ENCODE peak calls at places on chromosomes 6 and 20, in six cellular contexts. R, O, A, C, Q and D are unnamed samples.

GRCh38 chr20:10357061-10357708 is 76.8 kb downstream of the MKKS start:
- DNase-seq in R (no peak), O (no peak), A (no peak), C (no peak), Q (no peak), D (no peak)

GRCh38 chr6:42406296-42407280 is 45.1 kb downstream of the TRERF1 start:
- DNase-seq in R (peak; percentile 18), O (no peak), A (no peak), C (no peak), Q (no peak), D (no peak)

GRCh38 chr6:149138699-149139294 is 178.7 kb upstream of the TAB2 start:
- DNase-seq in R (no peak), O (no peak), A (no peak), C (no peak), Q (no peak), D (no peak)

GRCh38 chr20:32989507-32990283 is 14.5 kb downstream of the SUN5 start:
- DNase-seq in R (no peak), O (no peak), A (no peak), C (no peak), Q (no peak), D (no peak)

GRCh38 chr20:555933-556332 is 12.3 kb upstream of the CSNK2A1 start:
- DNase-seq in R (peak; percentile 9), O (no peak), A (no peak), C (no peak), Q (no peak), D (no peak)

GRCh38 chr6:3522561-3523287 is 65.9 kb upstream of the SLC22A23 start:
- DNase-seq in R (peak; percentile 91), O (no peak), A (no peak), C (no peak), Q (no peak), D (no peak)

GRCh38 chr6:141653590-141653989 is 479.1 kb upstream of the GJE1 start:
- DNase-seq in R (no peak), O (no peak), A (no peak), C (no peak), Q (no peak), D (no peak)

GRCh38 chr6:39330476-39330875 is 8.0 kb upstream of the KCNK16 start:
- DNase-seq in R (no peak), O (no peak), A (no peak), C (no peak), Q (no peak), D (no peak)

GRCh38 chr6:12075067-12075563 is 63.0 kb downstream of the HIVEP1 start:
- DNase-seq in R (no peak), O (no peak), A (no peak), C (no peak), Q (no peak), D (no peak)

GRCh38 chr6:23277521-23278227 is 708.3 kb downstream of the HDGFL1 start:
- DNase-seq in R (no peak), O (no peak), A (no peak), C (no peak), Q (no peak), D (no peak)

GRCh38 chr6:15691250-15691869 is 28.5 kb upstream of the DTNBP1 start:
- DNase-seq in R (peak; percentile 87), O (peak; percentile 72), A (peak; percentile 84), C (peak; percentile 63), Q (peak; percentile 53), D (peak; percentile 89)

GRCh38 chr6:20771427-20771826 is 237.2 kb downstream of the CDKAL1 start:
- DNase-seq in R (no peak), O (no peak), A (no peak), C (no peak), Q (no peak), D (peak; percentile 50)

GRCh38 chr20:40648505-40649072 is 40.4 kb downstream of the MAFB start:
- DNase-seq in R (no peak), O (no peak), A (no peak), C (no peak), Q (no peak), D (no peak)

GRCh38 chr20:32941155-32941885 is 62.9 kb downstream of the SUN5 start:
- DNase-seq in R (no peak), O (no peak), A (peak; percentile 10), C (no peak), Q (no peak), D (no peak)

GRCh38 chr20:8305449-8305978 is 173.4 kb downstream of the PLCB1 start:
- DNase-seq in R (peak; percentile 33), O (peak; percentile 59), A (no peak), C (peak; percentile 54), Q (peak; percentile 46), D (peak; percentile 89)

GRCh38 chr6:133613231-133613630 is 275.7 kb upstream of the TCF21 start:
- DNase-seq in R (no peak), O (no peak), A (no peak), C (no peak), Q (no peak), D (no peak)

GRCh38 chr20:44938637-44939036 is 21.6 kb downstream of the TOMM34 start:
- DNase-seq in R (no peak), O (no peak), A (no peak), C (no peak), Q (no peak), D (no peak)

GRCh38 chr6:3390698-3391097 is 66.2 kb downstream of the SLC22A23 start:
- DNase-seq in R (peak; percentile 69), O (no peak), A (peak; percentile 84), C (no peak), Q (no peak), D (no peak)

GRCh38 chr20:58109126-58109880 is 119.2 kb downstream of the ANKRD60 start:
- DNase-seq in R (peak; percentile 49), O (no peak), A (no peak), C (no peak), Q (no peak), D (peak; percentile 4)

GRCh38 chr20:25859649-25860530 is 163.2 kb upstream of the ZNF337 start:
- DNase-seq in R (no peak), O (peak; percentile 73), A (no peak), C (peak; percentile 48), Q (peak; percentile 65), D (peak; percentile 73)

GRCh38 chr20:63248835-63249591 is 5.2 kb downstream of the NKAIN4 start:
- DNase-seq in R (no peak), O (no peak), A (no peak), C (no peak), Q (no peak), D (no peak)

GRCh38 chr6:25002326-25003066 is 66.7 kb upstream of the RIPOR2 start:
- DNase-seq in R (no peak), O (no peak), A (no peak), C (no peak), Q (no peak), D (no peak)

GRCh38 chr6:166743925-166744653 is 117.0 kb upstream of the RPS6KA2 start:
- DNase-seq in R (peak; percentile 13), O (no peak), A (no peak), C (no peak), Q (no peak), D (no peak)

GRCh38 chr6:106913676-106914280 is 60.8 kb downstream of the CD24 start:
- DNase-seq in R (no peak), O (no peak), A (no peak), C (no peak), Q (no peak), D (no peak)

GRCh38 chr6:158593670-158594069 is 33.8 kb downstream of the TMEM181 start:
- DNase-seq in R (no peak), O (no peak), A (no peak), C (no peak), Q (no peak), D (no peak)

GRCh38 chr20:59948828-59949720 is 8.9 kb downstream of the FAM217B start:
- DNase-seq in R (peak; percentile 67), O (no peak), A (no peak), C (no peak), Q (no peak), D (no peak)

GRCh38 chr20:63544958-63545516 is 2.5 kb downstream of the SRMS start:
- DNase-seq in R (no peak), O (no peak), A (no peak), C (no peak), Q (no peak), D (no peak)

GRCh38 chr20:40797425-40797824 is 108.4 kb upstream of the MAFB start:
- DNase-seq in R (peak; percentile 17), O (no peak), A (peak; percentile 3), C (no peak), Q (no peak), D (peak; percentile 32)

GRCh38 chr6:107362271-107362604 is 97.1 kb downstream of the PDSS2 start:
- DNase-seq in R (no peak), O (no peak), A (no peak), C (no peak), Q (no peak), D (no peak)

GRCh38 chr6:135583256-135583758 is 85.8 kb upstream of the AHI1 start:
- DNase-seq in R (peak; percentile 88), O (no peak), A (no peak), C (no peak), Q (no peak), D (no peak)

GRCh38 chr6:1227935-1228753 is 83.8 kb upstream of the FOXQ1 start:
- DNase-seq in R (no peak), O (no peak), A (no peak), C (no peak), Q (no peak), D (no peak)

GRCh38 chr6:153435787-153436186 is 304.7 kb upstream of the RGS17 start:
- DNase-seq in R (no peak), O (no peak), A (no peak), C (no peak), Q (no peak), D (no peak)

GRCh38 chr20:52972190-52972937 is at the start of gene TSHZ2:
- DNase-seq in R (peak; percentile 1), O (peak; percentile 59), A (no peak), C (peak; percentile 15), Q (no peak), D (peak; percentile 52)

GRCh38 chr6:100344761-100345160 is 120.0 kb downstream of the SIM1 start:
- DNase-seq in R (peak; percentile 82), O (no peak), A (no peak), C (no peak), Q (no peak), D (no peak)

GRCh38 chr6:57278570-57278969 is 38.9 kb upstream of the PRIM2 start:
- DNase-seq in R (no peak), O (no peak), A (no peak), C (no peak), Q (no peak), D (no peak)

GRCh38 chr20:17822039-17822438 is 122.3 kb downstream of the BANF2 start:
- DNase-seq in R (peak; percentile 72), O (no peak), A (peak; percentile 69), C (no peak), Q (no peak), D (no peak)

GRCh38 chr6:6313012-6313411 is 7.5 kb downstream of the F13A1 start:
- DNase-seq in R (no peak), O (no peak), A (no peak), C (no peak), Q (no peak), D (no peak)